ENCODE peak calls at places on chromosomes 11 and 22, in ten cellular contexts. H is A172, L is posterior vena cava, S is AG09319, T is AG08395, U is ovary, Q is fibroblast of pulmonary artery, F is fibroblast of gingiva, D is hippocampal formation, M is NCI-H748 treated with DMSO at 0.1 percent for 48 hours. O is an unnamed sample.

GRCh38 chr11:83687787-83688186 is 401.6 kb upstream of the CCDC90B start:
- DNase-seq in H (no peak), L (no peak), S (no peak), T (no peak), U (no peak), Q (no peak), F (no peak), D (no peak), M (no peak), O (no peak)

GRCh38 chr22:36986242-36986821 is 32.9 kb downstream of the TST start:
- DNase-seq in H (no peak), L (no peak), S (no peak), T (no peak), U (no peak), Q (no peak), F (no peak), D (no peak), M (no peak), O (peak)

GRCh38 chr11:16326679-16327297 is 29.6 kb downstream of the SOX6 start:
- DNase-seq in H (no peak), L (no peak), S (no peak), T (no peak), U (no peak), Q (peak), F (no peak), D (no peak), M (no peak), O (no peak)

GRCh38 chr11:36441610-36442208 is 68.4 kb downstream of the TRAF6 start:
- DNase-seq in H (no peak), L (no peak), S (no peak), T (no peak), U (no peak), Q (no peak), F (no peak), D (no peak), M (no peak), O (no peak)

GRCh38 chr22:37249946-37250345 is 5.9 kb upstream of the RAC2 start:
- DNase-seq in H (no peak), L (peak), S (no peak), T (no peak), U (no peak), Q (no peak), F (no peak), D (no peak), M (no peak), O (no peak)

GRCh38 chr22:30127749-30128166 is 47.5 kb downstream of the HORMAD2 start:
- DNase-seq in H (peak), L (no peak), S (no peak), T (peak), U (no peak), Q (peak), F (peak), D (no peak), M (no peak), O (no peak)

GRCh38 chr11:12087075-12087775 is 23.2 kb upstream of the MICAL2 start:
- DNase-seq in H (peak), L (no peak), S (no peak), T (peak), U (no peak), Q (peak), F (peak), D (no peak), M (no peak), O (peak)

GRCh38 chr11:23688835-23689234 is 808.0 kb upstream of the LUZP2 start:
- DNase-seq in H (peak), L (no peak), S (no peak), T (no peak), U (no peak), Q (peak), F (no peak), D (no peak), M (no peak), O (no peak)

GRCh38 chr11:108967571-108967970 is 302.7 kb downstream of the DDX10 start:
- DNase-seq in H (no peak), L (no peak), S (no peak), T (peak), U (no peak), Q (no peak), F (peak), D (peak), M (no peak), O (no peak)

GRCh38 chr11:74783241-74783871 is 34.7 kb downstream of the RNF169 start:
- DNase-seq in H (peak), L (no peak), S (no peak), T (peak), U (no peak), Q (peak), F (peak), D (no peak), M (no peak), O (peak)

GRCh38 chr11:38014405-38014804 is 1416.4 kb upstream of the RAG2 start:
- DNase-seq in H (no peak), L (no peak), S (no peak), T (no peak), U (no peak), Q (peak), F (peak), D (no peak), M (no peak), O (no peak)

GRCh38 chr11:63277345-63277943 is 34.0 kb upstream of the SLC22A25 start:
- DNase-seq in H (no peak), L (no peak), S (no peak), T (no peak), U (no peak), Q (no peak), F (no peak), D (no peak), M (no peak), O (peak)

GRCh38 chr11:70290341-70291065 is 20.0 kb downstream of the PPFIA1 start:
- DNase-seq in H (no peak), L (no peak), S (no peak), T (no peak), U (no peak), Q (no peak), F (no peak), D (no peak), M (no peak), O (no peak)

GRCh38 chr22:43384863-43385262 is 27.0 kb upstream of the MPPED1 start:
- DNase-seq in H (no peak), L (peak), S (no peak), T (no peak), U (no peak), Q (no peak), F (no peak), D (no peak), M (no peak), O (no peak)

GRCh38 chr11:113542420-113542819 is 67.2 kb upstream of the DRD2 start:
- DNase-seq in H (no peak), L (no peak), S (no peak), T (no peak), U (no peak), Q (no peak), F (no peak), D (no peak), M (no peak), O (no peak)

GRCh38 chr22:45834241-45834640 is 142.7 kb downstream of the WNT7B start:
- DNase-seq in H (no peak), L (no peak), S (no peak), T (no peak), U (no peak), Q (no peak), F (no peak), D (no peak), M (no peak), O (no peak)